ENCODE peak calls at places on chromosomes 3 and 15, in four cellular contexts. G is neural progenitor cell, N is HCT116, Y is OCI-LY7. K is an unnamed sample.

GRCh38 chr15:83372434-83372873 is 74.7 kb upstream of the SH3GL3 start:
- DNase-seq in G (peak), N (no peak), Y (no peak), K (peak)

GRCh38 chr3:183815565-183815943 is 9.8 kb downstream of the MAP6D1 start:
- DNase-seq in G (no peak), N (no peak), Y (peak), K (no peak)

GRCh38 chr3:103813955-103814354 is 1379.1 kb downstream of the ZPLD1 start:
- DNase-seq in G (no peak), N (no peak), Y (no peak), K (no peak)

GRCh38 chr3:122066331-122067213 is 11.4 kb downstream of the CD86 start:
- DNase-seq in G (no peak), N (no peak), Y (peak), K (no peak)

GRCh38 chr3:32467333-32468070 is 35.1 kb downstream of the CMTM6 start:
- DNase-seq in G (peak), N (no peak), Y (peak), K (peak)

GRCh38 chr3:85939026-85939616 is 980.3 kb downstream of the CADM2 start:
- DNase-seq in G (no peak), N (no peak), Y (no peak), K (no peak)

GRCh38 chr15:101198820-101199219 is 53.0 kb downstream of the CHSY1 start:
- DNase-seq in G (no peak), N (no peak), Y (no peak), K (no peak)

GRCh38 chr3:64368163-64369025 is 143.1 kb upstream of the PRICKLE2 start:
- DNase-seq in G (no peak), N (no peak), Y (no peak), K (no peak)

GRCh38 chr15:75578206-75578947 is 738 bp downstream of the PTPN9 start:
- DNase-seq in G (peak), N (no peak), Y (peak), K (peak)

GRCh38 chr3:192597511-192597910 is 129.8 kb downstream of the FGF12 start:
- DNase-seq in G (no peak), N (no peak), Y (no peak), K (peak)

GRCh38 chr15:88571153-88572029 is 24.9 kb upstream of the DET1 start:
- DNase-seq in G (no peak), N (no peak), Y (no peak), K (no peak)

GRCh38 chr3:160221019-160221418 is 4.2 kb upstream of the C3orf80 start:
- DNase-seq in G (no peak), N (no peak), Y (no peak), K (no peak)

GRCh38 chr15:31079519-31079918 is 22.0 kb downstream of the TRPM1 start:
- DNase-seq in G (no peak), N (no peak), Y (no peak), K (peak)

GRCh38 chr15:62469874-62470688 is 305.0 kb upstream of the C2CD4B start:
- DNase-seq in G (no peak), N (peak), Y (no peak), K (peak)

GRCh38 chr3:5376761-5377160 is 189.3 kb downstream of the EDEM1 start:
- DNase-seq in G (peak), N (no peak), Y (peak), K (peak)

GRCh38 chr15:83299462-83299861 is 15.0 kb upstream of the BNC1 start:
- DNase-seq in G (no peak), N (no peak), Y (no peak), K (no peak)

GRCh38 chr3:182258538-182259177 is 534.6 kb upstream of the ATP11B start:
- DNase-seq in G (peak), N (peak), Y (peak), K (peak)

GRCh38 chr15:25950014-25950413 is 86.9 kb upstream of the ATP10A start:
- DNase-seq in G (no peak), N (no peak), Y (no peak), K (no peak)

GRCh38 chr15:25943831-25944230 is 80.7 kb upstream of the ATP10A start:
- DNase-seq in G (no peak), N (no peak), Y (peak), K (no peak)

GRCh38 chr15:25944386-25944785 is 81.3 kb upstream of the ATP10A start:
- DNase-seq in G (no peak), N (no peak), Y (no peak), K (no peak)

GRCh38 chr15:25947336-25948080 is 84.4 kb upstream of the ATP10A start:
- DNase-seq in G (peak), N (no peak), Y (peak), K (peak)

GRCh38 chr15:25946241-25946786 is 83.2 kb upstream of the ATP10A start:
- DNase-seq in G (peak), N (no peak), Y (peak), K (no peak)
- TF ChIP-seq EZH2phosphoT487 in G (no peak), N (no peak), Y (no peak), K (no peak)

DNA sequence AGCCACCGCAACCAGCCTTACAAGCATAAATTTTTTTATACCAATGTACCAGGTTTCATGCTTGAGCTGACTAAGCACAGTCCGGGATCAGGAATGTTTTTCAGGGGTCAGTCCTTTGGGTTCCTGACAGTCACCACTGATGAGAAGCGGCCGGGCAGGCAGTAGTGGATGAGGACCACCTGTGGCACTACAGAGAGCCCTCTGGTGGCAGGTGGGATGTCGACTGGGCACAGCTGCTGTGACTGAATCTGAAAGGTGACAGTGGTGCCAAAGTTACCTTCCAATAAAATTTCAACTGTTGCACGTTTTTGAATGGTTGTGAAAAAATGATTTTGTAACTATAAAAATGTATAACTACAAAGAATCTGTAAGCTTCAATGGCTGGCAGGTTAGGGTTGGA is 34.0 kb downstream of the TPRA1 start:
- DNase-seq in G (peak), N (no peak), Y (no peak), K (no peak)
- TF ChIP-seq CTCF in G (peak), N (peak), Y (peak), K (peak)

GRCh38 chr3:50617911-50618481 is 1.0 kb downstream of the MAPKAPK3 start:
- DNase-seq in G (no peak), N (no peak), Y (no peak), K (no peak)

GRCh38 chr3:50623840-50624474 is 7.0 kb downstream of the MAPKAPK3 start:
- DNase-seq in G (no peak), N (no peak), Y (peak), K (no peak)

GRCh38 chr3:50622881-50623280 is 5.9 kb downstream of the MAPKAPK3 start:
- DNase-seq in G (no peak), N (no peak), Y (no peak), K (no peak)

GRCh38 chr3:50620420-50620819 is 3.5 kb downstream of the MAPKAPK3 start:
- DNase-seq in G (no peak), N (no peak), Y (no peak), K (peak)

DNA sequence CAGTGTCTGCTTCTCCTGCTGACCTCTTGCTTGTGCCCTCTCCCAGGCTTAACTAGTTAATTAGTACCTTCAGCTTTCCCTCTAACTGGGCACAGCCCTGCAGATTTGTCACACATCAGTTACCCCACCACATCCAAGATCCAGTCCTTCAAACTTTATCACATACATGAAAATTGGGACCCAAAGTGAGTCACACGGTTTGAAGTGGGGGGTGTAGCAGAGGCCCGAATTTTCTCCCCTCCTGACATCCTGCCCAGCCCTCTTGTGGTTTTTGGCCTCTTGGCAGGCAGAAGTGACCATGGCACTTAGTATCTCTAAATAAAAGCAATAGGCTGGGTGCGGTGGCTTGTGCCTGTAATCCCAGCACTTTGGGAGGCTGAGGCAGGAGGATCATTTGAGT is 3.9 kb downstream of the MAPKAPK3 start:
- DNase-seq in G (no peak), N (no peak), Y (no peak), K (peak)
- TF ChIP-seq EZH2phosphoT487 in G (no peak), N (no peak), Y (no peak), K (no peak)

DNA sequence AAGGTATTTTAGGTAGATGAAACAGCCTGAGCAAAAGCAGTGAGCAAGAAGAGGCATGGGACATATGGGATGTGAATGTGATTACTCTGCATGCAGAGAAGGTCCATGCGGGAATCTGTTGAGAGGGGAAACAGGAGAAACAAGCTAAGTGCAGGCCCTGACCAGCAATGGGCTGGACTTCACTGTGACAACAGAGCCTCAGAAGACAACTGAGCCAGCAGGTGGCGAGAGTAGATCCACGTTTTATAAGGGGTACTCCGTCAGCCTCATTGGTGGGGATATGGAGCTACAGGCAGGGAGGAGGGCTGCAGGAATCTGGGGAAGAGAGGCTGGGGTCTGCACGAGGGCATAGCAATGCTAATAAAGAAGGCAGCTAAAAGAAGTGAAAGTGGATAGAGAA is 405.9 kb upstream of the LMCD1 start:
- DNase-seq in G (peak), N (peak), Y (no peak), K (peak)
- TF ChIP-seq CTCF in G (peak), N (peak), Y (peak), K (peak)

GRCh38 chr15:93067649-93068085 is 21.3 kb downstream of the RGMA start:
- DNase-seq in G (no peak), N (no peak), Y (no peak), K (no peak)
- TF ChIP-seq EZH2phosphoT487 in G (no peak), N (no peak), Y (no peak), K (no peak)

GRCh38 chr3:72587282-72587681 is 261.0 kb downstream of the SHQ1 start:
- DNase-seq in G (no peak), N (no peak), Y (no peak), K (no peak)
- TF ChIP-seq CTCF in G (peak), N (no peak), Y (peak), K (no peak)

K was measured in PC-3.